ENCODE peak calls at places on chromosomes 11 and 22, in five cellular contexts. A is upper lobe of right lung, M is AG09309, E is prostate gland, Q is cardiac muscle cell. G is an unnamed sample.

GRCh38 chr22:45212306-45212709 is 28.4 kb downstream of the KIAA0930 start:
- DNase-seq in A (peak; percentile 81), M (peak; percentile 74), E (no peak), Q (peak; percentile 53), G (peak; percentile 59)

GRCh38 chr11:114678125-114679036 is at the start of gene NXPE2:
- DNase-seq in A (no peak), M (no peak), E (peak; percentile 14), Q (no peak), G (peak; percentile 55)

GRCh38 chr11:59776210-59777066 is 21.3 kb downstream of the STX3 start:
- DNase-seq in A (no peak), M (no peak), E (peak; percentile 29), Q (no peak), G (no peak)

GRCh38 chr11:60993611-60994010 is 22.1 kb downstream of the CD6 start:
- DNase-seq in A (no peak), M (no peak), E (no peak), Q (no peak), G (no peak)

GRCh38 chr11:81112718-81113117 is 1620.9 kb downstream of the FAM181B start:
- DNase-seq in A (no peak), M (no peak), E (no peak), Q (no peak), G (no peak)

GRCh38 chr11:120652705-120653335 is 141.3 kb downstream of the GRIK4 start:
- DNase-seq in A (no peak), M (no peak), E (no peak), Q (no peak), G (no peak)

GRCh38 chr11:17391493-17392355 is 3.3 kb upstream of the KCNJ11 start:
- DNase-seq in A (no peak), M (no peak), E (no peak), Q (no peak), G (no peak)

GRCh38 chr11:369336-370018 is at the start of gene B4GALNT4:
- DNase-seq in A (no peak), M (no peak), E (peak; percentile 48), Q (peak; percentile 80), G (no peak)

GRCh38 chr11:77308838-77309237 is 7.4 kb upstream of the GDPD4 start:
- DNase-seq in A (no peak), M (no peak), E (no peak), Q (no peak), G (no peak)

GRCh38 chr11:112697371-112697770 is 263.8 kb upstream of the NCAM1 start:
- DNase-seq in A (no peak), M (no peak), E (no peak), Q (peak; percentile 1), G (no peak)

GRCh38 chr22:47015589-47016178 is 253.2 kb downstream of the TBC1D22A start:
- DNase-seq in A (peak; percentile 43), M (no peak), E (no peak), Q (no peak), G (no peak)

GRCh38 chr11:35210886-35211546 is 72.0 kb downstream of the CD44 start:
- DNase-seq in A (no peak), M (no peak), E (no peak), Q (no peak), G (no peak)

GRCh38 chr11:65498042-65498726 is 661 bp upstream of the MALAT1 start:
- DNase-seq in A (peak; percentile 71), M (no peak), E (no peak), Q (peak; percentile 63), G (no peak)

GRCh38 chr22:22037229-22037628 is 54.6 kb upstream of the TOP3B start:
- DNase-seq in A (no peak), M (no peak), E (no peak), Q (no peak), G (no peak)

GRCh38 chr22:29359469-29359868 is 28.9 kb downstream of the AP1B1 start:
- DNase-seq in A (no peak), M (no peak), E (peak; percentile 64), Q (peak; percentile 89), G (no peak)

GRCh38 chr11:34356918-34357645 is 728 bp downstream of the ABTB2 start:
- DNase-seq in A (peak; percentile 83), M (no peak), E (peak; percentile 47), Q (peak; percentile 80), G (no peak)

GRCh38 chr11:76770642-76771445 is 12.3 kb upstream of the TSKU start:
- DNase-seq in A (no peak), M (peak; percentile 92), E (peak; percentile 63), Q (no peak), G (peak; percentile 94)

GRCh38 chr22:22730655-22731373 is 86.4 kb downstream of the GGTLC2 start:
- DNase-seq in A (no peak), M (no peak), E (no peak), Q (no peak), G (no peak)

GRCh38 chr22:48070760-48071159 is 1308.3 kb downstream of the TBC1D22A start:
- DNase-seq in A (no peak), M (no peak), E (no peak), Q (no peak), G (no peak)

GRCh38 chr11:7909585-7910325 is 21.3 kb downstream of the OR10A6 start:
- DNase-seq in A (no peak), M (no peak), E (no peak), Q (no peak), G (no peak)

GRCh38 chr11:10934293-10934850 is 76.5 kb upstream of the ZBED5 start:
- DNase-seq in A (no peak), M (no peak), E (peak; percentile 28), Q (peak; percentile 29), G (no peak)

GRCh38 chr22:22018825-22019658 is 36.5 kb upstream of the TOP3B start:
- DNase-seq in A (no peak), M (no peak), E (no peak), Q (no peak), G (no peak)

DNA sequence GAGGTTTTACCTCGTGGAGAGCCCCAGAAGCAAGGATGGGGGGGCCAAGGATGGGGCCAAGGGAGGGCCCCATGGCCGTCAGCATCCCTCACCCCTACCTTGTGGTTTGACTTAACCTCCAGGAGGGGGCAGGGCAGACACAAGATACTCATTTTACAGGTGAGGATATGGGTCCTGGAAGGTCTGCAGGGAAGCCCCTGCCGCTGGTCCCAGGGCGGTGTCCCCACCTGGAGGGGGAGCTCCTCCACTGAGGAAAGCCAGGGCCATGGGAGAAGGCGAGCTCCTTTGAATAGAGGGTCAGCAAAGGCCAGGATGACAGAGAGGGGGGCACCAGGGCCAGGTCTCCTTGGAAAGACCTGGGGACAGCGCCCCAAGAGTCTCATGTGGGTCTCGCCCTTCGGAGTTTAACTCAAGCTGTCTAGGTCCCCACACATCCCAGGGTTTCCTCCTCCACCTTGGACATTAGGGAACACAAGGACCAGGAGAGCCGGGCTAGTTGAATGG is 5.9 kb upstream of the ADORA2A start:
- DNase-seq in A (no peak), M (no peak), E (no peak), Q (no peak), G (no peak)
- TF ChIP-seq CTCF in A (no peak), M (peak; percentile 21), E (no peak), Q (peak; percentile 23), G (no peak)

GRCh38 chr22:36125434-36125833 is 35.1 kb downstream of the APOL3 start:
- DNase-seq in A (no peak), M (no peak), E (no peak), Q (no peak), G (no peak)

GRCh38 chr22:36125994-36126531 is 34.5 kb downstream of the APOL3 start:
- DNase-seq in A (no peak), M (no peak), E (no peak), Q (no peak), G (no peak)

GRCh38 chr22:36123673-36124630 is 36.6 kb downstream of the APOL3 start:
- DNase-seq in A (peak; percentile 98), M (peak; percentile 73), E (peak; percentile 95), Q (peak; percentile 98), G (peak; percentile 55)
- H3K4me3 ChIP-seq in A (peak overlapping the region; percentile 33), M (no peak overlapping the region), E (no peak overlapping the region), Q (no peak overlapping the region), G (no peak overlapping the region)

GRCh38 chr11:123430736-123431356 is 777 bp downstream of the GRAMD1B start:
- DNase-seq in A (peak; percentile 89), M (no peak), E (peak; percentile 19), Q (peak; percentile 57), G (no peak)
- TF ChIP-seq CTCF in A (no peak), M (peak; percentile 8), E (no peak), Q (peak; percentile 4), G (no peak)

DNA sequence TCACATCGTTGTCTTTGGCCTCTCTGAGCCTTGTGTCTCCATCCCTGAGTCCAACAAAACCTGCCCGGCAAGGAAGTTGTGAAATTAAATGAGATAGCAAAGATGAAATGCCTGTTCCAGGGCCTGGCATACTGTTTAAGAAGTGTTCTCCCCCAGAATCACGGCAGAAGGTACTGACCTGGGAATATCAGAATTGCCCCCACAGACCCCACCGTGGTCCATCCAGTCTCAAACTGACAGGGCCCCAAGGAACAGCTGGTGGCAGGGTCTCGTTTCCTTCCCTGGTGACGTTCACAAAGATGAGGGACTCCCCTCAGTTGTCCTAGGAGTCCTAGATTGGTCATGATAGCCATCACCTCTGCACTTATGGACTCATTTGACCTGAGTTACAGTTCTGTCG is 1.8 kb downstream of the PRDM11 start:
- DNase-seq in A (no peak), M (no peak), E (peak; percentile 1), Q (no peak), G (no peak)
- H3K4me3 ChIP-seq in A (peak overlapping the region; percentile 80), M (no peak overlapping the region), E (peak overlapping the region; percentile 70), Q (peak overlapping the region; percentile 70), G (no peak overlapping the region)

DNA sequence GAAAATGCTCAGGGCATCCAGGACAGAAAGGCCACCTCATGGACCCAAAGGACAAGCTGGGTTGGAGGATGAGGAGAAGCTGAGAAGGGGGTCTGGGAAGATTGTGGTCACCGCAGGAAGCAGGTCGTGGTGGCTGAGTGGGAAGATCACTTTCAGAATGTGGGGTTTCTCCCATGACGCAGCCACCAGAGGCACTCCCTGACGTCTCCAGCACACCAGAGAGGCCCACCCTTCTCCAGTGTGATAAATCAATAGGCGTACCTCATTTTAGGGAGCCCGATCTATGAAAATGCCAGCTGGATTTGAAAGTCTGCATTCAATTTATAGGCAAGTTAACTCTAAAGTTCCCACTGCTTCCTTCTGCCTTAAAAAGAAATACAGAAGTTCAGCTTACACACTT is 10.5 kb downstream of the TSPAN18 start:
- DNase-seq in A (no peak), M (no peak), E (no peak), Q (no peak), G (no peak)
- TF ChIP-seq CTCF in A (no peak), M (no peak), E (no peak), Q (no peak), G (no peak)